ENCODE peak calls at places on chromosomes 13 and 19, in ten cellular contexts. One of them, this sample, is unnamed.

GRCh38 chr13:79770056-79770455 is 289.1 kb downstream of the NDFIP2 start:
- DNase-seq in neuronal stem cell: no peak
- DNase-seq in CD8-positive, alpha-beta memory T cell: no peak
- DNase-seq in RWPE1: no peak
- DNase-seq in psoas muscle: no peak
- DNase-seq in Peyer's patch: no peak
- DNase-seq in fibroblast of lung: no peak
- DNase-seq in left ventricle myocardium inferior: no peak
- DNase-seq in left lung: no peak
- DNase-seq in astrocyte: no peak
- DNase-seq in this sample: no peak

GRCh38 chr13:109836629-109837607 is 50.5 kb upstream of the IRS2 start:
- DNase-seq in left lung: peak; percentile 41
- DNase-seq in CD8-positive, alpha-beta memory T cell: no peak
- DNase-seq in astrocyte: no peak
- DNase-seq in neuronal stem cell: no peak
- DNase-seq in Peyer's patch: no peak
- DNase-seq in fibroblast of lung: no peak
- DNase-seq in RWPE1: no peak
- DNase-seq in psoas muscle: no peak
- DNase-seq in left ventricle myocardium inferior: no peak
- DNase-seq in this sample: peak; percentile 66

GRCh38 chr19:6032381-6032780 is 54.4 kb upstream of the RANBP3 start:
- DNase-seq in astrocyte: no peak
- DNase-seq in neuronal stem cell: no peak
- DNase-seq in left lung: no peak
- DNase-seq in psoas muscle: no peak
- DNase-seq in left ventricle myocardium inferior: no peak
- DNase-seq in Peyer's patch: no peak
- DNase-seq in RWPE1: no peak
- DNase-seq in CD8-positive, alpha-beta memory T cell: no peak
- DNase-seq in fibroblast of lung: no peak
- DNase-seq in this sample: no peak

GRCh38 chr19:5683177-5683886 is 2.5 kb downstream of the HSD11B1L start:
- DNase-seq in RWPE1: no peak
- DNase-seq in Peyer's patch: no peak
- DNase-seq in CD8-positive, alpha-beta memory T cell: no peak
- DNase-seq in neuronal stem cell: no peak
- DNase-seq in fibroblast of lung: no peak
- DNase-seq in left lung: no peak
- DNase-seq in psoas muscle: no peak
- DNase-seq in astrocyte: no peak
- DNase-seq in left ventricle myocardium inferior: no peak
- DNase-seq in this sample: no peak

GRCh38 chr13:112958127-112958989 is 10.7 kb upstream of the MCF2L start:
- DNase-seq in fibroblast of lung: no peak
- DNase-seq in CD8-positive, alpha-beta memory T cell: no peak
- DNase-seq in neuronal stem cell: no peak
- DNase-seq in Peyer's patch: no peak
- DNase-seq in left lung: no peak
- DNase-seq in psoas muscle: no peak
- DNase-seq in astrocyte: no peak
- DNase-seq in RWPE1: no peak
- DNase-seq in left ventricle myocardium inferior: no peak
- DNase-seq in this sample: no peak

GRCh38 chr19:47187797-47188196 is 43.2 kb downstream of the BBC3 start:
- DNase-seq in Peyer's patch: no peak
- DNase-seq in CD8-positive, alpha-beta memory T cell: no peak
- DNase-seq in left ventricle myocardium inferior: no peak
- DNase-seq in astrocyte: no peak
- DNase-seq in neuronal stem cell: no peak
- DNase-seq in fibroblast of lung: no peak
- DNase-seq in psoas muscle: no peak
- DNase-seq in left lung: no peak
- DNase-seq in RWPE1: no peak
- DNase-seq in this sample: no peak

GRCh38 chr13:28100149-28101121 is at the start of gene FLT3:
- DNase-seq in astrocyte: peak; percentile 30
- DNase-seq in psoas muscle: no peak
- DNase-seq in CD8-positive, alpha-beta memory T cell: peak; percentile 19
- DNase-seq in left ventricle myocardium inferior: peak; percentile 18
- DNase-seq in fibroblast of lung: peak; percentile 7
- DNase-seq in neuronal stem cell: peak; percentile 48
- DNase-seq in Peyer's patch: peak; percentile 76
- DNase-seq in RWPE1: peak; percentile 41
- DNase-seq in left lung: peak; percentile 75
- DNase-seq in this sample: no peak

GRCh38 chr13:26037302-26037701 is 14.5 kb downstream of the SHISA2 start:
- DNase-seq in left ventricle myocardium inferior: no peak
- DNase-seq in left lung: no peak
- DNase-seq in fibroblast of lung: no peak
- DNase-seq in RWPE1: no peak
- DNase-seq in CD8-positive, alpha-beta memory T cell: no peak
- DNase-seq in neuronal stem cell: peak; percentile 39
- DNase-seq in astrocyte: no peak
- DNase-seq in psoas muscle: no peak
- DNase-seq in Peyer's patch: no peak
- DNase-seq in this sample: no peak

GRCh38 chr13:28494861-28495585 is at the start of gene FLT1:
- DNase-seq in astrocyte: no peak
- DNase-seq in neuronal stem cell: peak; percentile 38
- DNase-seq in CD8-positive, alpha-beta memory T cell: no peak
- DNase-seq in psoas muscle: peak; percentile 55
- DNase-seq in left lung: peak; percentile 49
- DNase-seq in Peyer's patch: no peak
- DNase-seq in fibroblast of lung: no peak
- DNase-seq in left ventricle myocardium inferior: peak; percentile 77
- DNase-seq in RWPE1: no peak
- DNase-seq in this sample: no peak

GRCh38 chr19:15680478-15680877 is 7.6 kb downstream of the CYP4F12 start:
- DNase-seq in left ventricle myocardium inferior: no peak
- DNase-seq in left lung: no peak
- DNase-seq in astrocyte: no peak
- DNase-seq in psoas muscle: no peak
- DNase-seq in neuronal stem cell: no peak
- DNase-seq in CD8-positive, alpha-beta memory T cell: no peak
- DNase-seq in RWPE1: no peak
- DNase-seq in fibroblast of lung: no peak
- DNase-seq in Peyer's patch: no peak
- DNase-seq in this sample: no peak

GRCh38 chr19:5128932-5129389 is 160.0 kb downstream of the KDM4B start:
- DNase-seq in fibroblast of lung: peak; percentile 16
- DNase-seq in neuronal stem cell: no peak
- DNase-seq in left lung: no peak
- DNase-seq in RWPE1: no peak
- DNase-seq in CD8-positive, alpha-beta memory T cell: no peak
- DNase-seq in astrocyte: no peak
- DNase-seq in Peyer's patch: no peak
- DNase-seq in left ventricle myocardium inferior: no peak
- DNase-seq in psoas muscle: no peak
- DNase-seq in this sample: no peak

GRCh38 chr19:50322931-50323781 is 6.0 kb downstream of the KCNC3 start:
- DNase-seq in astrocyte: no peak
- DNase-seq in fibroblast of lung: no peak
- DNase-seq in psoas muscle: no peak
- DNase-seq in left lung: no peak
- DNase-seq in RWPE1: no peak
- DNase-seq in neuronal stem cell: no peak
- DNase-seq in CD8-positive, alpha-beta memory T cell: no peak
- DNase-seq in left ventricle myocardium inferior: no peak
- DNase-seq in Peyer's patch: no peak
- DNase-seq in this sample: no peak

GRCh38 chr13:58712191-58712590 is 1080.6 kb downstream of the PCDH17 start:
- DNase-seq in neuronal stem cell: peak; percentile 23
- DNase-seq in Peyer's patch: no peak
- DNase-seq in astrocyte: peak; percentile 0
- DNase-seq in left lung: no peak
- DNase-seq in CD8-positive, alpha-beta memory T cell: no peak
- DNase-seq in psoas muscle: no peak
- DNase-seq in fibroblast of lung: no peak
- DNase-seq in left ventricle myocardium inferior: no peak
- DNase-seq in RWPE1: no peak
- DNase-seq in this sample: no peak

GRCh38 chr13:100208596-100208995 is 119.7 kb downstream of the PCCA start:
- DNase-seq in CD8-positive, alpha-beta memory T cell: no peak
- DNase-seq in astrocyte: no peak
- DNase-seq in neuronal stem cell: no peak
- DNase-seq in fibroblast of lung: no peak
- DNase-seq in Peyer's patch: no peak
- DNase-seq in RWPE1: no peak
- DNase-seq in left lung: no peak
- DNase-seq in psoas muscle: no peak
- DNase-seq in left ventricle myocardium inferior: no peak
- DNase-seq in this sample: peak; percentile 41

GRCh38 chr19:8251025-8251472 is 41.9 kb downstream of the CERS4 start:
- DNase-seq in left ventricle myocardium inferior: peak; percentile 89
- DNase-seq in astrocyte: peak; percentile 38
- DNase-seq in left lung: peak; percentile 84
- DNase-seq in fibroblast of lung: peak; percentile 47
- DNase-seq in neuronal stem cell: no peak
- DNase-seq in Peyer's patch: no peak
- DNase-seq in RWPE1: no peak
- DNase-seq in psoas muscle: peak; percentile 86
- DNase-seq in CD8-positive, alpha-beta memory T cell: no peak
- DNase-seq in this sample: no peak

GRCh38 chr13:50700664-50701266 is 142.7 kb downstream of the DLEU7 start:
- DNase-seq in left lung: no peak
- DNase-seq in RWPE1: no peak
- DNase-seq in Peyer's patch: no peak
- DNase-seq in fibroblast of lung: no peak
- DNase-seq in left ventricle myocardium inferior: no peak
- DNase-seq in astrocyte: peak; percentile 41
- DNase-seq in psoas muscle: no peak
- DNase-seq in neuronal stem cell: no peak
- DNase-seq in CD8-positive, alpha-beta memory T cell: no peak
- DNase-seq in this sample: no peak
- H3K27ac ChIP-seq in left lung: no peak overlapping the region
- H3K27ac ChIP-seq in RWPE1: no peak overlapping the region
- H3K27ac ChIP-seq in Peyer's patch: no peak overlapping the region
- H3K27ac ChIP-seq in fibroblast of lung: no peak overlapping the region
- H3K27ac ChIP-seq in left ventricle myocardium inferior: peak overlapping the region; percentile 31
- H3K27ac ChIP-seq in astrocyte: no peak overlapping the region
- H3K27ac ChIP-seq in psoas muscle: no peak overlapping the region
- H3K27ac ChIP-seq in neuronal stem cell: no peak overlapping the region
- H3K27ac ChIP-seq in CD8-positive, alpha-beta memory T cell: no peak overlapping the region
- H3K27ac ChIP-seq in this sample: no peak overlapping the region

GRCh38 chr13:102814793-102815192 is 15.9 kb downstream of the BIVM start:
- DNase-seq in astrocyte: no peak
- DNase-seq in left lung: no peak
- DNase-seq in CD8-positive, alpha-beta memory T cell: no peak
- DNase-seq in psoas muscle: no peak
- DNase-seq in Peyer's patch: no peak
- DNase-seq in neuronal stem cell: no peak
- DNase-seq in left ventricle myocardium inferior: no peak
- DNase-seq in fibroblast of lung: no peak
- DNase-seq in RWPE1: no peak
- DNase-seq in this sample: no peak

GRCh38 chr13:102816633-102817032 is 17.7 kb downstream of the BIVM start:
- DNase-seq in astrocyte: no peak
- DNase-seq in CD8-positive, alpha-beta memory T cell: no peak
- DNase-seq in left ventricle myocardium inferior: no peak
- DNase-seq in left lung: no peak
- DNase-seq in psoas muscle: no peak
- DNase-seq in fibroblast of lung: no peak
- DNase-seq in neuronal stem cell: no peak
- DNase-seq in RWPE1: no peak
- DNase-seq in Peyer's patch: no peak
- DNase-seq in this sample: no peak

GRCh38 chr13:102815788-102816187 is 16.9 kb downstream of the BIVM start:
- DNase-seq in left ventricle myocardium inferior: no peak
- DNase-seq in CD8-positive, alpha-beta memory T cell: no peak
- DNase-seq in psoas muscle: no peak
- DNase-seq in astrocyte: no peak
- DNase-seq in RWPE1: no peak
- DNase-seq in Peyer's patch: no peak
- DNase-seq in fibroblast of lung: no peak
- DNase-seq in neuronal stem cell: no peak
- DNase-seq in left lung: no peak
- DNase-seq in this sample: no peak

GRCh38 chr13:102817907-102818306 is 19.0 kb downstream of the BIVM start:
- DNase-seq in Peyer's patch: no peak
- DNase-seq in astrocyte: peak; percentile 53
- DNase-seq in RWPE1: no peak
- DNase-seq in psoas muscle: no peak
- DNase-seq in left lung: no peak
- DNase-seq in neuronal stem cell: no peak
- DNase-seq in fibroblast of lung: no peak
- DNase-seq in CD8-positive, alpha-beta memory T cell: no peak
- DNase-seq in left ventricle myocardium inferior: no peak
- DNase-seq in this sample: no peak

DNA sequence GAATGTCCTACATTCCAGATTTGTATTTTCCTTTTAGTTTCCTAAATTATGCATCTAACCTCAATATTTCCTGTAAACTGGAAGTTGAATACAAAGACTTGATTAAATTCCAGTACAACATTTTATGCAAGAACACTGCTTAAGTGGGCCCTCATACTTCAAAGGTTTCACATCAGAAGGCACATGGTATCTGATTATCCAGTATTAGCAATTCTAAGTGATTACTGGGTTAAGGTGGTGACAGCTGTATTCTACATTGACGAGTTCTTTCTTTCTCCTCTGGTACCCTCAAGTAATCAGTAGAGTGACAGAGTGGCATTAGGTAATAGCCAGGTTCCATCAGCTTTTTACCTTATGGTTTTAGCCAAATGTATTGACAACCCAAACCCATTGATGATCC is 18.3 kb downstream of the BIVM start:
- DNase-seq in psoas muscle: no peak
- DNase-seq in RWPE1: no peak
- DNase-seq in fibroblast of lung: no peak
- DNase-seq in left ventricle myocardium inferior: no peak
- DNase-seq in neuronal stem cell: no peak
- DNase-seq in CD8-positive, alpha-beta memory T cell: no peak
- DNase-seq in Peyer's patch: no peak
- DNase-seq in astrocyte: no peak
- DNase-seq in left lung: no peak
- DNase-seq in this sample: no peak
- H3K27ac ChIP-seq in psoas muscle: no peak overlapping the region
- H3K27ac ChIP-seq in RWPE1: no peak overlapping the region
- H3K27ac ChIP-seq in fibroblast of lung: no peak overlapping the region
- H3K27ac ChIP-seq in left ventricle myocardium inferior: no peak overlapping the region
- H3K27ac ChIP-seq in neuronal stem cell: no peak overlapping the region
- H3K27ac ChIP-seq in CD8-positive, alpha-beta memory T cell: no peak overlapping the region
- H3K27ac ChIP-seq in Peyer's patch: no peak overlapping the region
- H3K27ac ChIP-seq in astrocyte: no peak overlapping the region
- H3K27ac ChIP-seq in left lung: no peak overlapping the region
- H3K27ac ChIP-seq in this sample: no peak overlapping the region

GRCh38 chr19:39046037-39046821 is 13.9 kb upstream of the FBXO27 start:
- DNase-seq in psoas muscle: no peak
- DNase-seq in neuronal stem cell: no peak
- DNase-seq in astrocyte: no peak
- DNase-seq in Peyer's patch: no peak
- DNase-seq in RWPE1: no peak
- DNase-seq in fibroblast of lung: no peak
- DNase-seq in left lung: no peak
- DNase-seq in left ventricle myocardium inferior: no peak
- DNase-seq in CD8-positive, alpha-beta memory T cell: no peak
- DNase-seq in this sample: no peak
- H3K27ac ChIP-seq in psoas muscle: no peak overlapping the region
- H3K27ac ChIP-seq in neuronal stem cell: no peak overlapping the region
- H3K27ac ChIP-seq in astrocyte: no peak overlapping the region
- H3K27ac ChIP-seq in Peyer's patch: peak overlapping the region; percentile 68
- H3K27ac ChIP-seq in RWPE1: no peak overlapping the region
- H3K27ac ChIP-seq in fibroblast of lung: no peak overlapping the region
- H3K27ac ChIP-seq in left lung: no peak overlapping the region
- H3K27ac ChIP-seq in left ventricle myocardium inferior: no peak overlapping the region
- H3K27ac ChIP-seq in CD8-positive, alpha-beta memory T cell: no peak overlapping the region
- H3K27ac ChIP-seq in this sample: no peak overlapping the region

GRCh38 chr13:81596224-81596753 is 1255.4 kb upstream of the SPRY2 start:
- DNase-seq in fibroblast of lung: no peak
- DNase-seq in CD8-positive, alpha-beta memory T cell: no peak
- DNase-seq in left ventricle myocardium inferior: no peak
- DNase-seq in RWPE1: no peak
- DNase-seq in psoas muscle: no peak
- DNase-seq in Peyer's patch: no peak
- DNase-seq in left lung: no peak
- DNase-seq in astrocyte: no peak
- DNase-seq in neuronal stem cell: no peak
- DNase-seq in this sample: no peak
- H3K27ac ChIP-seq in fibroblast of lung: no peak overlapping the region
- H3K27ac ChIP-seq in CD8-positive, alpha-beta memory T cell: no peak overlapping the region
- H3K27ac ChIP-seq in left ventricle myocardium inferior: no peak overlapping the region
- H3K27ac ChIP-seq in RWPE1: no peak overlapping the region
- H3K27ac ChIP-seq in psoas muscle: no peak overlapping the region
- H3K27ac ChIP-seq in Peyer's patch: no peak overlapping the region
- H3K27ac ChIP-seq in left lung: no peak overlapping the region
- H3K27ac ChIP-seq in astrocyte: no peak overlapping the region
- H3K27ac ChIP-seq in neuronal stem cell: no peak overlapping the region
- H3K27ac ChIP-seq in this sample: no peak overlapping the region

This sample was measured in SJSA1.